ENCODE peak calls at places on chromosomes 3 and 15, in nine cellular contexts. K is CD14-positive monocyte, D is nephron progenitor cell, L is IMR-90, N is mesothelial cell of epicardium, T is upper lobe of right lung, Y is Calu3, B is OCI-LY7, P is A549. R is an unnamed sample.

GRCh38 chr15:59991919-59992318 is 12.2 kb upstream of the FOXB1 start:
- DNase-seq in D (no peak), K (no peak), L (no peak), P (no peak), N (no peak), Y (no peak), B (no peak), T (no peak), R (no peak)

GRCh38 chr3:98930413-98930812 is 28.9 kb upstream of the DCBLD2 start:
- DNase-seq in Y (no peak), K (no peak), L (no peak), P (peak; percentile 66), D (no peak), B (no peak), N (no peak), T (no peak), R (no peak)

GRCh38 chr15:60283936-60284335 is 113.8 kb downstream of the ANXA2 start:
- DNase-seq in L (no peak), P (no peak), N (no peak), D (no peak), T (no peak), Y (no peak), B (no peak), K (no peak), R (no peak)

GRCh38 chr3:177776656-177777055 is 579.4 kb upstream of the TBL1XR1 start:
- DNase-seq in D (no peak), N (no peak), L (peak; percentile 80), K (no peak), B (no peak), P (no peak), T (no peak), Y (peak; percentile 71), R (no peak)

GRCh38 chr3:152973575-152973974 is 138.6 kb downstream of the P2RY1 start:
- DNase-seq in P (no peak), B (no peak), L (no peak), N (no peak), K (no peak), Y (no peak), T (no peak), D (no peak), R (no peak)

GRCh38 chr15:73996939-73997338 is 2.4 kb downstream of the PML start:
- DNase-seq in D (no peak), L (no peak), Y (no peak), P (no peak), N (no peak), K (no peak), B (peak; percentile 72), T (no peak), R (no peak)

GRCh38 chr3:133441867-133442270 is 42.0 kb downstream of the BFSP2 start:
- DNase-seq in T (no peak), N (no peak), Y (no peak), L (no peak), B (no peak), K (no peak), P (no peak), D (no peak), R (no peak)

GRCh38 chr3:71636482-71636881 is 53.0 kb upstream of the FOXP1 start:
- DNase-seq in N (no peak), D (no peak), Y (no peak), T (no peak), L (no peak), K (no peak), P (no peak), B (no peak), R (no peak)

GRCh38 chr3:188627652-188628051 is 473.7 kb downstream of the LPP start:
- DNase-seq in L (peak; percentile 94), D (no peak), B (no peak), N (no peak), Y (no peak), P (peak; percentile 14), T (no peak), K (no peak), R (peak; percentile 97)

GRCh38 chr3:107611775-107612469 is 89.2 kb downstream of the BBX start:
- DNase-seq in L (no peak), Y (no peak), K (no peak), T (no peak), D (no peak), P (no peak), N (no peak), B (no peak), R (no peak)

GRCh38 chr3:58009749-58010535 is 1.7 kb downstream of the FLNB start:
- DNase-seq in P (peak; percentile 62), K (no peak), Y (peak; percentile 69), B (peak; percentile 27), T (peak; percentile 77), N (no peak), D (no peak), L (no peak), R (no peak)

GRCh38 chr3:42681361-42682038 is 3.8 kb upstream of the KLHL40 start:
- DNase-seq in Y (no peak), T (peak; percentile 37), L (no peak), D (no peak), K (no peak), P (no peak), N (no peak), B (no peak), R (no peak)

GRCh38 chr3:101888653-101889052 is 39.3 kb downstream of the NFKBIZ start:
- DNase-seq in D (no peak), L (no peak), Y (no peak), B (no peak), K (no peak), P (no peak), N (no peak), T (no peak), R (no peak)

GRCh38 chr3:66655119-66655518 is 154.3 kb upstream of the LRIG1 start:
- DNase-seq in K (no peak), B (no peak), Y (no peak), T (no peak), P (no peak), N (no peak), L (no peak), D (no peak), R (no peak)

GRCh38 chr15:98745650-98746374 is 97.5 kb downstream of the IGF1R start:
- DNase-seq in K (no peak), L (peak; percentile 57), T (no peak), N (no peak), Y (no peak), P (no peak), D (no peak), B (no peak), R (no peak)

GRCh38 chr3:12879191-12879815 is 37.9 kb upstream of the RPL32 start:
- DNase-seq in B (no peak), T (no peak), K (no peak), P (no peak), L (no peak), Y (no peak), D (no peak), N (no peak), R (no peak)

GRCh38 chr3:46833346-46834300 is 29.6 kb downstream of the MYL3 start:
- DNase-seq in L (no peak), Y (no peak), P (no peak), B (no peak), N (no peak), D (no peak), K (no peak), T (no peak), R (no peak)

GRCh38 chr3:31532587-31533168 is at the start of gene STT3B:
- DNase-seq in L (peak; percentile 75), B (peak; percentile 85), T (peak; percentile 94), P (peak; percentile 86), K (peak; percentile 69), Y (peak; percentile 84), D (no peak), N (peak; percentile 59), R (no peak)

GRCh38 chr3:28972921-28973320 is 307.9 kb upstream of the RBMS3 start:
- DNase-seq in Y (no peak), N (no peak), P (no peak), L (no peak), D (no peak), B (no peak), K (no peak), T (no peak), R (no peak)
- TF ChIP-seq CTCF in Y (no peak), N (no peak), P (no peak), L (no peak), D (no peak), B (no peak), K (no peak), T (no peak), R (no peak)

GRCh38 chr15:77034620-77035467 is 36.1 kb downstream of the TSPAN3 start:
- DNase-seq in N (peak; percentile 21), B (no peak), T (peak; percentile 74), K (no peak), Y (peak; percentile 61), D (peak; percentile 55), P (no peak), L (no peak), R (no peak)
- TF ChIP-seq CTCF in N (peak; percentile 39), B (peak; percentile 71), T (peak; percentile 64), K (peak; percentile 51), Y (peak; percentile 84), D (peak; percentile 58), P (peak; percentile 61), L (peak; percentile 45), R (peak; percentile 72)

GRCh38 chr3:150830094-150830681 is 67.2 kb upstream of the SIAH2 start:
- DNase-seq in B (peak; percentile 26), L (no peak), T (no peak), K (no peak), P (peak; percentile 32), N (no peak), Y (peak; percentile 33), D (no peak), R (no peak)

GRCh38 chr3:150829408-150829807 is 66.4 kb upstream of the SIAH2 start:
- DNase-seq in Y (no peak), K (no peak), T (no peak), B (no peak), L (no peak), N (no peak), P (no peak), D (no peak), R (no peak)

GRCh38 chr3:150826466-150827282 is 63.7 kb upstream of the SIAH2 start:
- DNase-seq in B (no peak), K (no peak), L (no peak), P (no peak), N (no peak), T (no peak), Y (no peak), D (no peak), R (no peak)

GRCh38 chr3:150828997-150829396 is 66.0 kb upstream of the SIAH2 start:
- DNase-seq in B (no peak), P (no peak), T (no peak), D (no peak), Y (no peak), N (no peak), K (no peak), L (no peak), R (no peak)

GRCh38 chr3:150828261-150828660 is 65.3 kb upstream of the SIAH2 start:
- DNase-seq in K (no peak), L (no peak), P (no peak), Y (no peak), B (no peak), D (no peak), T (no peak), N (no peak), R (no peak)
- TF ChIP-seq CTCF in K (no peak), L (no peak), P (no peak), Y (no peak), B (no peak), D (no peak), T (no peak), N (no peak), R (no peak)

DNA sequence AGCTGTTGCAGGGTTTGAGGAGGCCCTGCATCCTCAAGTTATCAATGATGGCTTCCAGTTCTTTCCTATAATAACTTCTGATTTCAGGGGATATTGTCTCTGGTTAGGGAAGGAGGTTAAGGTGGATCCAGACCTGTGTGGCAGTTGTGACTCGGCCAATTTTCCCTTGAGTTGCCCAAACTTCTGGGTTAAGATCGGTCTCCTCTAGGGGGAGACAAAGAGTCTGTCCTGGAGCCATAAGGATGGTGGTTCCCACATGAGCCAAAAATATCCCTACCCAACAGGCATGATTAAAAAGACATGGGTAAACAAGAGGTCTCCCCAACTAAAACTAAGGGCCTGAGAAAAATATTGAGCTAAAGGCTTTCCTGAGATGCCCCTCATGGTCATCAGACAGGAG is 227.5 kb upstream of the MDFIC2 start:
- DNase-seq in Y (no peak), N (no peak), T (no peak), L (no peak), P (peak; percentile 17), B (peak; percentile 4), K (no peak), D (no peak), R (no peak)
- TF ChIP-seq CTCF in Y (no peak), N (peak; percentile 18), T (peak; percentile 16), L (no peak), P (no peak), B (peak; percentile 63), K (no peak), D (no peak), R (no peak)